ENCODE peak calls at places on chromosomes 6 and 20, in ten cellular contexts. X is foreskin fibroblast; C is left lung; Q is cardiac muscle cell; E is choroid plexus epithelial cell; D is pancreas; P is neural progenitor cell; O is upper lobe of right lung; F is ovary; B is CD8-positive, alpha-beta T cell. R is an unnamed sample.

GRCh38 chr20:17615645-17616479 is 46.0 kb downstream of the DSTN start:
- DNase-seq in X (no peak), C (no peak), Q (no peak), E (no peak), D (peak; percentile 41), P (no peak), O (peak; percentile 64), F (no peak), B (no peak), R (peak; percentile 73)

GRCh38 chr20:63483834-63484233 is 11.4 kb upstream of the KCNQ2 start:
- DNase-seq in X (no peak), C (no peak), Q (peak; percentile 35), E (no peak), D (no peak), P (peak; percentile 51), O (no peak), F (no peak), B (no peak), R (peak; percentile 62)

GRCh38 chr6:140773276-140773675 is 1359.4 kb upstream of the GJE1 start:
- DNase-seq in X (peak; percentile 26), C (no peak), Q (no peak), E (peak; percentile 28), D (no peak), P (no peak), O (no peak), F (no peak), B (no peak), R (no peak)

GRCh38 chr20:32536861-32537656 is 48.1 kb downstream of the NOL4L start:
- DNase-seq in X (no peak), C (peak; percentile 52), Q (no peak), E (no peak), D (peak; percentile 77), P (peak; percentile 39), O (peak; percentile 81), F (no peak), B (peak; percentile 60), R (peak; percentile 89)

GRCh38 chr20:60220655-60221054 is 262.4 kb downstream of the CDH26 start:
- DNase-seq in X (no peak), C (no peak), Q (no peak), E (no peak), D (no peak), P (no peak), O (no peak), F (no peak), B (no peak), R (no peak)

GRCh38 chr6:143583542-143584330 is 72.2 kb upstream of the FUCA2 start:
- DNase-seq in X (peak; percentile 81), C (no peak), Q (no peak), E (peak; percentile 92), D (no peak), P (no peak), O (no peak), F (no peak), B (no peak), R (no peak)

GRCh38 chr20:63979221-63979548 is 257 bp downstream of the SAMD10 start:
- DNase-seq in X (no peak), C (no peak), Q (no peak), E (no peak), D (no peak), P (peak; percentile 45), O (peak; percentile 68), F (no peak), B (no peak), R (peak; percentile 81)

GRCh38 chr20:41138527-41139226 is 1.3 kb downstream of the PLCG1 start:
- DNase-seq in X (peak; percentile 49), C (no peak), Q (peak; percentile 31), E (no peak), D (no peak), P (peak; percentile 55), O (peak; percentile 56), F (peak; percentile 33), B (peak; percentile 35), R (peak; percentile 69)

GRCh38 chr6:1393641-1394283 is 4.4 kb downstream of the FOXF2 start:
- DNase-seq in X (peak; percentile 52), C (no peak), Q (no peak), E (no peak), D (no peak), P (peak; percentile 52), O (no peak), F (no peak), B (no peak), R (peak; percentile 68)

GRCh38 chr6:145735356-145736165 is at the start of gene EPM2A:
- DNase-seq in X (peak; percentile 92), C (peak; percentile 88), Q (peak; percentile 93), E (peak; percentile 82), D (peak; percentile 82), P (peak; percentile 89), O (peak; percentile 95), F (peak; percentile 83), B (peak; percentile 43), R (peak; percentile 94)

GRCh38 chr6:145733770-145734169 is 1.6 kb downstream of the EPM2A start:
- DNase-seq in X (peak; percentile 4), C (no peak), Q (no peak), E (no peak), D (no peak), P (peak; percentile 5), O (no peak), F (no peak), B (no peak), R (no peak)

GRCh38 chr6:145732788-145733187 is 2.5 kb downstream of the EPM2A start:
- DNase-seq in X (no peak), C (no peak), Q (no peak), E (no peak), D (no peak), P (peak; percentile 16), O (no peak), F (no peak), B (no peak), R (no peak)

GRCh38 chr6:145733207-145733606 is 2.1 kb downstream of the EPM2A start:
- DNase-seq in X (no peak), C (no peak), Q (no peak), E (no peak), D (no peak), P (no peak), O (no peak), F (no peak), B (no peak), R (no peak)

DNA sequence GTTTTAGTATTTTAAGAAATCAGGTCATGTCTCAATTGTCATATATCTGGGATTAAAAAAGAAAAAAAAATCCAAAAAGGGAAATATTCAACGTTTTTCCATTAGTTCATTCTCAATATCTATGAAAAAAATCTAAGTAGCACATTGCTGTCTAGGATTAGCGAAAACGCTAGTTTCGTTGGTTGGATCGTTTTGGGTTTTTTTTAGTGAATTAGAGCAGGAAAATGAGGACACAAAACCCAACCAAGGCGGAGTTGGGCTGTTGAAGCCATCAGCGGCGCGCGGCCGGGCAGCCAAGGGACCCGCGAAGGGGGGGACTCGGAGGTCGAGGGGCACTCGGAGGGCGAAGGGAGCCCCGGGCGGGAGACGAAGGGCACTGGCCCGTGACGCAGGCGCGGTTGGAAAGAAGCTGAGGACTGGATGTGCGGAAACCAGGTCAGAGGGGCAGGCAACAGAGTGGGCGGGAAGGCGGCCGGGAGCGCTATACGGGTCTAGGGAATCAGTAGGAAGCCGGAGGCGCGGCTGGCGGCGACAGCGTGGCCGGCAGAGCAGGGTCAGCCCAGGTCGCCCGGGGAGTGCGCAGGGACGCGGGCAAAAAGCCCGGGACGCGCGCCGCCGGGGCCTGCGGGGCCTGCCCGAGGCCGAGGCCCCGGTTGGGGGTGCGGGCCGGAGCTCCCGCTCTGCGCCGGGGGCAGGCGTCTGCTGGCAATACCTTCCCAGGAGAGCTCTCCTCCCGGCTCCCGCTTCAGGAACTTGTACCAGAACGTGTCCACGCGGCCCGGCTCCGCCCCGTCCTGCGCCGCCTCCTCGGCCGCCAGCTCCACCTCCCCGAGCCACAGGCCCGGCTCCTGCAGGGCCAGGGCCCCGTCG is 599 bp downstream of the EPM2A start:
- DNase-seq in X (peak; percentile 97), C (peak; percentile 92), Q (peak; percentile 94), E (peak; percentile 94), D (peak; percentile 90), P (peak; percentile 95), O (peak; percentile 96), F (peak; percentile 89), B (peak; percentile 50), R (peak; percentile 97)
- TF ChIP-seq CTCF in X (no peak), C (no peak), Q (no peak), E (no peak), D (no peak), P (no peak), O (no peak), F (no peak), B (no peak), R (no peak)

GRCh38 chr6:168442646-168443045 is 1.7 kb downstream of the SMOC2 start:
- DNase-seq in X (no peak), C (no peak), Q (peak; percentile 19), E (no peak), D (no peak), P (peak; percentile 38), O (no peak), F (no peak), B (no peak), R (no peak)
- H3K4me3 ChIP-seq in X (no peak overlapping the region), C (no peak overlapping the region), Q (no peak overlapping the region), E (no peak overlapping the region), D (no peak overlapping the region), P (peak overlapping the region; percentile 61), O (no peak overlapping the region), F (peak overlapping the region; percentile 69), B (no peak overlapping the region), R (no peak overlapping the region)

GRCh38 chr6:52909531-52909930 is at the start of gene GSTA3:
- DNase-seq in X (no peak), C (no peak), Q (no peak), E (no peak), D (peak; percentile 20), P (no peak), O (no peak), F (no peak), B (no peak), R (no peak)

GRCh38 chr6:52910091-52910490 is 593 bp upstream of the GSTA3 start:
- DNase-seq in X (no peak), C (no peak), Q (no peak), E (no peak), D (no peak), P (no peak), O (no peak), F (no peak), B (no peak), R (no peak)

GRCh38 chr6:52900536-52900935 is 9.0 kb downstream of the GSTA3 start:
- DNase-seq in X (no peak), C (no peak), Q (no peak), E (no peak), D (no peak), P (no peak), O (no peak), F (no peak), B (no peak), R (no peak)

GRCh38 chr6:52909131-52909530 is 367 bp downstream of the GSTA3 start:
- DNase-seq in X (peak; percentile 48), C (no peak), Q (no peak), E (no peak), D (no peak), P (no peak), O (no peak), F (no peak), B (no peak), R (no peak)

GRCh38 chr6:52904562-52905279 is 4.8 kb downstream of the GSTA3 start:
- DNase-seq in X (peak; percentile 22), C (no peak), Q (no peak), E (peak; percentile 28), D (no peak), P (peak; percentile 8), O (no peak), F (no peak), B (no peak), R (no peak)
- TF ChIP-seq CTCF in X (peak; percentile 13), C (no peak), Q (peak; percentile 27), E (peak; percentile 55), D (no peak), P (peak; percentile 35), O (no peak), F (no peak), B (no peak), R (no peak)

GRCh38 chr6:161890959-161891358 is 617.1 kb upstream of the AGPAT4 start:
- DNase-seq in X (peak; percentile 2), C (no peak), Q (no peak), E (no peak), D (no peak), P (no peak), O (no peak), F (no peak), B (no peak), R (no peak)
- H3K4me3 ChIP-seq in X (no peak overlapping the region), C (no peak overlapping the region), Q (no peak overlapping the region), E (no peak overlapping the region), D (no peak overlapping the region), P (no peak overlapping the region), O (peak overlapping the region; percentile 17), F (no peak overlapping the region), B (no peak overlapping the region), R (no peak overlapping the region)

R was measured in kidney.